ENCODE peak calls at places on chromosomes 4 and X, in seven cellular contexts. R is hippocampal formation, T is AG08395, L is substantia nigra, S is MCF 10A, Y is uterus, E is NCI-H2107. V is an unnamed sample.

GRCh38 chrX:13162772-13163171 is 118.4 kb upstream of the FAM9C start:
- DNase-seq in R (no peak), T (no peak), L (no peak), E (no peak), Y (no peak), S (no peak), V (no peak)

GRCh38 chr4:88698539-88698938 is 910 bp upstream of the NAP1L5 start:
- DNase-seq in R (no peak), Y (no peak), T (no peak), E (no peak), L (no peak), S (no peak), V (no peak)

GRCh38 chr4:78565971-78566372 is 14.4 kb downstream of the ANXA3 start:
- DNase-seq in L (no peak), S (peak), E (no peak), R (no peak), T (peak), Y (no peak), V (no peak)

GRCh38 chr4:129261584-129261983 is 165.6 kb downstream of the C4orf33 start:
- DNase-seq in L (no peak), Y (no peak), R (no peak), S (no peak), T (no peak), E (no peak), V (no peak)

GRCh38 chr4:40763228-40763716 is 13.5 kb downstream of the NSUN7 start:
- DNase-seq in T (peak), S (no peak), Y (no peak), R (no peak), L (no peak), E (no peak), V (no peak)

GRCh38 chrX:72666451-72666850 is 47.7 kb downstream of the PHKA1 start:
- DNase-seq in E (no peak), L (no peak), Y (no peak), T (no peak), S (no peak), R (no peak), V (no peak)

GRCh38 chrX:133414399-133415275 is 652 bp downstream of the GPC4 start:
- DNase-seq in T (no peak), R (no peak), L (no peak), S (peak), Y (peak), E (no peak), V (peak)

GRCh38 chrX:72475952-72476668 is 96.5 kb downstream of the HDAC8 start:
- DNase-seq in L (no peak), T (no peak), Y (no peak), E (no peak), S (peak), R (no peak), V (no peak)

GRCh38 chr4:76539979-76540378 is 105.0 kb downstream of the SHROOM3 start:
- DNase-seq in E (no peak), L (no peak), R (no peak), T (peak), Y (no peak), S (no peak), V (no peak)

GRCh38 chr4:83961575-83961974 is 425.7 kb downstream of the GPAT3 start:
- DNase-seq in R (no peak), S (peak), E (no peak), Y (no peak), T (peak), L (no peak), V (no peak)

GRCh38 chrX:136067097-136067496 is 80.2 kb upstream of the FHL1 start:
- DNase-seq in E (no peak), T (no peak), R (no peak), Y (peak), L (no peak), S (no peak), V (no peak)

GRCh38 chr4:100289530-100289888 is 99.2 kb upstream of the DDIT4L start:
- DNase-seq in E (no peak), Y (no peak), T (no peak), R (no peak), S (no peak), L (no peak), V (no peak)

GRCh38 chr4:144645102-144645469 is 870 bp upstream of the HHIP start:
- DNase-seq in Y (no peak), L (peak), R (peak), E (no peak), T (no peak), S (no peak), V (no peak)

GRCh38 chr4:7910721-7911015 is 29.0 kb downstream of the AFAP1 start:
- DNase-seq in E (no peak), L (no peak), R (no peak), Y (no peak), S (no peak), T (no peak), V (no peak)

GRCh38 chr4:146342600-146343192 is 128.4 kb downstream of the REELD1 start:
- DNase-seq in S (peak), Y (peak), L (no peak), T (peak), E (no peak), R (no peak), V (no peak)

GRCh38 chrX:41333744-41333993 is 293 bp upstream of the DDX3X start:
- DNase-seq in T (peak), R (no peak), S (peak), E (peak), L (no peak), Y (peak), V (peak)

GRCh38 chr4:5037553-5038551 is 13.4 kb upstream of the STK32B start:
- DNase-seq in R (no peak), S (peak), T (peak), L (no peak), E (no peak), Y (no peak), V (no peak)

GRCh38 chr4:114600672-114601071 is 2.1 kb downstream of the UGT8 start:
- DNase-seq in S (no peak), E (no peak), R (no peak), Y (no peak), L (no peak), T (no peak), V (no peak)

GRCh38 chrX:23811135-23811781 is 28.3 kb downstream of the SAT1 start:
- DNase-seq in L (no peak), S (peak), T (no peak), Y (peak), E (no peak), R (no peak), V (no peak)

GRCh38 chrX:108223606-108224005 is 132.0 kb downstream of the ATG4A start:
- DNase-seq in E (no peak), R (no peak), Y (peak), S (no peak), L (no peak), T (no peak), V (no peak)

GRCh38 chr4:67522851-67523671 is 22.2 kb downstream of the CENPC start:
- DNase-seq in T (no peak), R (no peak), S (no peak), E (no peak), Y (no peak), L (no peak), V (no peak)

GRCh38 chr4:56240554-56241190 is 146.6 kb downstream of the AASDH start:
- DNase-seq in R (no peak), T (no peak), L (no peak), E (no peak), S (no peak), Y (no peak), V (no peak)